ENCODE peak calls at places on chromosomes 1 and 21, in six cellular contexts. U is adrenal gland, M is A549, Y is GM23338, R is cardiac muscle cell, L is IMR-90. A is an unnamed sample. For H3K4me1, the result is how much of the 10 kb centered on the place peaks cover.

GRCh38 chr1:70156529-70157120 is 48.8 kb downstream of the LRRC40 start:
- DNase-seq in U (no peak), M (no peak), Y (no peak), R (no peak), L (peak), A (no peak)

GRCh38 chr1:51472349-51472748 is 46.7 kb downstream of the EPS15 start:
- DNase-seq in U (no peak), M (no peak), Y (no peak), R (no peak), L (peak), A (no peak)

GRCh38 chr1:178881950-178882349 is 11.1 kb upstream of the ANGPTL1 start:
- DNase-seq in U (no peak), M (no peak), Y (no peak), R (no peak), L (no peak), A (no peak)

GRCh38 chr1:33220701-33221384 is 35.4 kb upstream of the ZNF362 start:
- DNase-seq in U (no peak), M (no peak), Y (peak), R (peak), L (no peak), A (no peak)

GRCh38 chr1:203273869-203274602 is 31.3 kb upstream of the BTG2 start:
- DNase-seq in U (peak), M (no peak), Y (peak), R (no peak), L (no peak), A (no peak)

GRCh38 chr1:97190326-97190725 is 468.7 kb downstream of the PTBP2 start:
- DNase-seq in U (no peak), M (no peak), Y (no peak), R (no peak), L (peak), A (no peak)

GRCh38 chr1:149986486-149987296 is 23.8 kb downstream of the OTUD7B start:
- DNase-seq in U (no peak), M (no peak), Y (no peak), R (no peak), L (peak), A (no peak)

GRCh38 chr1:112060266-112060665 is 70.8 kb upstream of the KCND3 start:
- DNase-seq in U (no peak), M (no peak), Y (no peak), R (no peak), L (no peak), A (no peak)

GRCh38 chr1:24868016-24868875 is 61.8 kb downstream of the RUNX3 start:
- DNase-seq in U (no peak), M (no peak), Y (no peak), R (no peak), L (no peak), A (no peak)

GRCh38 chr1:200558866-200559459 is 61.6 kb downstream of the KIF14 start:
- DNase-seq in U (peak), M (peak), Y (peak), R (peak), L (peak), A (no peak)

GRCh38 chr21:36664678-36665022 is 34.3 kb upstream of the SIM2 start:
- DNase-seq in U (no peak), M (no peak), Y (no peak), R (no peak), L (no peak), A (no peak)

GRCh38 chr1:94121411-94121821 is 468 bp upstream of the ABCA4 start:
- DNase-seq in U (no peak), M (no peak), Y (no peak), R (no peak), L (no peak), A (no peak)

GRCh38 chr21:41973861-41974751 is 20.3 kb upstream of the C2CD2 start:
- DNase-seq in U (no peak), M (no peak), Y (peak), R (no peak), L (peak), A (no peak)

GRCh38 chr1:112075566-112075965 is 86.1 kb upstream of the KCND3 start:
- DNase-seq in U (no peak), M (no peak), Y (no peak), R (no peak), L (no peak), A (no peak)

GRCh38 chr1:119327066-119327435 is 41.5 kb upstream of the HAO2 start:
- DNase-seq in U (peak), M (no peak), Y (peak), R (peak), L (no peak), A (no peak)

GRCh38 chr1:232575524-232576040 is 54.4 kb downstream of the SIPA1L2 start:
- DNase-seq in U (no peak), M (no peak), Y (no peak), R (no peak), L (peak), A (no peak)

GRCh38 chr1:173451981-173452380 is 25.2 kb upstream of the PRDX6 start:
- DNase-seq in U (no peak), M (no peak), Y (no peak), R (no peak), L (peak), A (no peak)

GRCh38 chr1:158176399-158176798 is 4.3 kb upstream of the CD1D start:
- DNase-seq in U (no peak), M (no peak), Y (no peak), R (no peak), L (no peak), A (no peak)

GRCh38 chr1:185045793-185046441 is 559 bp downstream of the RNF2 start:
- DNase-seq in U (peak), M (peak), Y (peak), R (peak), L (peak), A (peak)

GRCh38 chr1:2784854-2785630 is 16.5 kb downstream of the TTC34 start:
- DNase-seq in U (no peak), M (no peak), Y (no peak), R (no peak), L (no peak), A (no peak)

GRCh38 chr1:214983126-214983869 is 99.2 kb upstream of the KCNK2 start:
- DNase-seq in U (no peak), M (no peak), Y (no peak), R (no peak), L (peak), A (no peak)

GRCh38 chr1:233627823-233628222 is 13.9 kb downstream of the KCNK1 start:
- DNase-seq in U (no peak), M (no peak), Y (no peak), R (no peak), L (no peak), A (no peak)

GRCh38 chr1:67684526-67685066 is 405 bp upstream of the GADD45A start:
- DNase-seq in U (no peak), M (no peak), Y (no peak), R (peak), L (no peak), A (no peak)

GRCh38 chr1:68049941-68050878 is at the start of gene DIRAS3:
- DNase-seq in U (peak), M (peak), Y (peak), R (peak), L (peak), A (no peak)

GRCh38 chr21:37811711-37812110 is 104.5 kb downstream of the KCNJ6 start:
- DNase-seq in U (no peak), M (no peak), Y (no peak), R (no peak), L (peak), A (no peak)

GRCh38 chr1:32208463-32208862 is 426 bp upstream of the DCDC2B start:
- DNase-seq in U (no peak), M (no peak), Y (no peak), R (no peak), L (no peak), A (no peak)

GRCh38 chr1:920506-920905 is 3.2 kb upstream of the SAMD11 start:
- DNase-seq in U (no peak), M (no peak), Y (no peak), R (no peak), L (no peak), A (no peak)

GRCh38 chr1:78536427-78536826 is 45.7 kb downstream of the PTGFR start:
- DNase-seq in U (no peak), M (no peak), Y (no peak), R (no peak), L (peak), A (no peak)

GRCh38 chr1:163410073-163410522 is 88.3 kb downstream of the NUF2 start:
- DNase-seq in U (no peak), M (peak), Y (peak), R (peak), L (peak), A (peak)

GRCh38 chr1:35555212-35555584 is 2.0 kb downstream of the KIAA0319L start:
- DNase-seq in U (no peak), M (no peak), Y (no peak), R (no peak), L (peak), A (no peak)

GRCh38 chr1:16135501-16135900 is 20.4 kb downstream of the EPHA2 start:
- DNase-seq in U (no peak), M (no peak), Y (no peak), R (no peak), L (no peak), A (no peak)

GRCh38 chr1:934991-935750 is 11.4 kb downstream of the SAMD11 start:
- DNase-seq in U (no peak), M (no peak), Y (no peak), R (no peak), L (no peak), A (no peak)

DNA sequence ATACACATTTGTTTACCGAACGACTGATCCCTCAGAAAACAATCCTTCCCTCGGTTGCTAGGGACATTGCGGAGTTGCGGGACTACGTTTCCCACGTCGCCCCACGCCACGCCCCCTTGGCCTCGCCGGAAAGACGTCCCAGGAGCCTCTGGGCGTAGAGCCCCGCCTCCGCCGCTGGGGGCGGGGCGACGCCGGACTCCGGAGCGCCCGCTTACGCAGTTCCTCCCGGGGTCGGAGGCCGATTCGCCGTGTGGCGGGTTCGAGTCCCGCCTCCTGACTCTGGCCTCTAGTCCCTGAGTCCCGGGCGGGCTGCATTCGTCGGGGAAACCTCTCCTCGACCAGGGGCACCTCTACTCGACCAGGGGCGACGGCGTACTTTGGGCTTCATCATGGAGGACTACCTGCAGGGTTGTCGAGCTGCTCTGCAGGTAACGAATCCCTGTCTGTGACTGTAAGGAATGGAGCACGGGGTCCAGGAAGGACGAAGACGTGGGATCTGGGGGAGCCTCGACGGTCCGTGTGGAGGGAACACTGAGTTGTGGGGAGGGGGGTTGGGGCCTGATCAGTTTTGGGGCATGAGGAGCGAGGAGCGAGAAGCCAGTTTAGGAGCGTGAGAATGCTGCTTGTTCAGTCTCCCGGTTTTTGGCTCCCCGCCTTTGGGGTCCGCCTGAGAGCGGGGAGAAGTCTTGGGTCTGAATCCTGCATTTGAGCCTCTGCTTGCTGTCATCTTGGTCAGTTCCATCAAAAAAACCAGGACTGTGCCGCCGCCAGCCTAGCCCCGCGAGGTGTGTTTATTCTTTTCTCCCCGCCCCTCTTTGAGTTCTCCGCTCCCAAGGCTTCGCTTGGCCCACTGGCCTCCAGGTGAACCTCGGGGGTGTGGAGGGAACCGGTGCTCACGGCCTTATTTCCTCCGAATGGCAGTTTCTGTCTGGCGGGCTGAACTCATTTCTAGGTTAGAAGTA is at the start of gene PRUNE1:
- DNase-seq in U (peak), M (peak), Y (peak), R (peak), L (peak), A (peak)
- H3K4me1 ChIP-seq in U (under half), M (half or more), Y (under half), R (half or more), L (under half), A (half or more)

GRCh38 chr1:155037851-155038441 is 4.3 kb downstream of the DCST1 start:
- DNase-seq in U (no peak), M (no peak), Y (no peak), R (no peak), L (no peak), A (no peak)
- H3K27ac ChIP-seq in U (no peak), M (peak), Y (no peak), R (no peak), L (no peak), A (no peak)

GRCh38 chr1:64963466-64963865 is 2.9 kb downstream of the JAK1 start:
- DNase-seq in U (no peak), M (no peak), Y (no peak), R (no peak), L (no peak), A (no peak)

GRCh38 chr1:64961923-64962322 is 4.4 kb downstream of the JAK1 start:
- DNase-seq in U (no peak), M (no peak), Y (no peak), R (no peak), L (no peak), A (no peak)

GRCh38 chr1:64959973-64960372 is 6.4 kb downstream of the JAK1 start:
- DNase-seq in U (peak), M (no peak), Y (no peak), R (no peak), L (no peak), A (no peak)

GRCh38 chr1:64962447-64962846 is 3.9 kb downstream of the JAK1 start:
- DNase-seq in U (no peak), M (no peak), Y (no peak), R (no peak), L (no peak), A (peak)

DNA sequence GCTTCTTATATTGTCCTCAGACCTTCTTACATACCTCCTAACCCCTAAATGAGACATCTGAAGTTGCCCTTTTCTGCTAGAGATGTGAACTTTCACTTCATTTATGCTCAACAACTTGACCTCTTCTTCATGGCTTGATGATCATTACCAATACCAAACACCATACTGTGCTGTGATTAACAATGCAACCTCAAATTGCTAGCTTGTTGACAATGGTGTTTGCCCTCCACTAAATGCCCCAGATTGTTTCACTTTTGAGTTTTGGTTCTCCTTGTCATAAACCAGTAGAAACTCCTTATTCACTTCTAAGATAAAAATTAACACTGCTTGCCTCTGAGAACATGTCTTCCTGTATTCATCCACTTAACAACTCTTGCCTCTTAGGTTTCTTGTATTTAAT is 5.6 kb downstream of the JAK1 start:
- DNase-seq in U (no peak), M (no peak), Y (no peak), R (no peak), L (no peak), A (no peak)
- H3K4me1 ChIP-seq in U (under half), M (half or more), Y (under half), R (under half), L (under half), A (half or more)

DNA sequence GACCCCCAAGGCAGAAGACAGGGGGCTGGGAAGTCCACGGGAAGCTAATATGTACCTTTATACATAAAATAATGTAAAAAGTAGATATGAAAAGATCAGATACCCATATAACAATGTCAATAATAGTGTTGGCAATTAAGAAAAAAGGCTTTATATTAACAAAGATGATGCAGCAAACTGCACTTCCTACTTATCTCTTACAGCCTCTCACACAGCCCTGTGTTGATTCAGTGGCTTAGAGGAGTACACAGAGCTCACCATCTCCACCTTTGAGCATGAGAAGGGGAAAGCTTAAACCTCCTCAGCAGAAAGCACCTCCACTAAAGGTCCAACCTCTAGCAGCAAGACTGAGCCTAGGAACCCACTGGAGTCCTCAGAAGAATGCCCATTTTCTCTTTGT is 7.2 kb upstream of the VSIG8 start:
- DNase-seq in U (no peak), M (no peak), Y (no peak), R (no peak), L (no peak), A (no peak)
- H3K27ac ChIP-seq in U (no peak), M (no peak), Y (no peak), R (no peak), L (no peak), A (no peak)

DNA sequence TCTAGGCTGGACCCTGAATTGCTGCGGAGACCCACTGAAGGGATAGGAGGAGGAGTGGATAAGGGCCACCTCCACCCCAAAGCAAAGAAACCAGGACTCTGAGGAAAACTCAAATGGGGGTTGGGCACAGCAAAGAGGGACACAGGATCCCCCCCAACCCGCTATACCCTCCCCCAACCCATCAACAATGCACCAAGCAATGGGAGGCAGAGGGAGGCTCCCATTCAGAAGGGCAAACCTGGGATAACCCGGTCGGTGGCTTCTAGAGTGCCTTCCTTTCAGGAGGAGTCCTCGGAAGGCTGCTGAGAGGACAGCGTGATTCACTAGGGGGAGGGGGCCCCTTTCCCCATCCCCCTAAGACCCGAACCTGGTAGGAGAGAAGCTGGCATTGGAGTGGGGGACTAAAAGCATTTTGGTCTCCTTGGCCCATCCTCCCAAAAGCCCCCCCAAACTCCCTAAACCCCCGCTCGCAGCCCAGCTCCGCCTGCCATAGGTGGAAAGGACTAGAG is 1.3 kb downstream of the MEF2D start:
- DNase-seq in U (no peak), M (no peak), Y (peak), R (no peak), L (no peak), A (no peak)
- H3K4me1 ChIP-seq in U (half or more), M (half or more), Y (half or more), R (half or more), L (under half), A (half or more)

DNA sequence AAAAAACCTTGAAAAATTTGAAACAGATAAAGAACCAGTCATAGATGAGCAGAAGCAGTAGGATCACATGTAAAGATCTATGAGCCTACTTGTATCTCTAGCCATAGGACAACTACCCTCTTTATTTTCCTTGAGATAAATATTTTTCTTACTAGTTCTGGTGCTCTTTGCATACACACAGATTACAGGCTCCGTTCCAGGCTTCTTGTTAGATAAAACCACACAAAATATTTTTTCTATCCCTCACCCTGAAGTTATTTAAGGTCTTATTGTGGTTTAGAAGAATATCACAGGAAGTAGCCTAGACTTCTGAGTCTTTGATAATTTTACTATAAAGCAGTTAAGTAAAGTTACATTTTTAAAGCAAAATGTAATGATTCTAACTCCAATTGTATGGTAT is 512.2 kb downstream of the NEGR1 start:
- DNase-seq in U (no peak), M (no peak), Y (no peak), R (no peak), L (peak), A (no peak)
- H3K27ac ChIP-seq in U (no peak), M (no peak), Y (no peak), R (no peak), L (no peak), A (no peak)

DNA sequence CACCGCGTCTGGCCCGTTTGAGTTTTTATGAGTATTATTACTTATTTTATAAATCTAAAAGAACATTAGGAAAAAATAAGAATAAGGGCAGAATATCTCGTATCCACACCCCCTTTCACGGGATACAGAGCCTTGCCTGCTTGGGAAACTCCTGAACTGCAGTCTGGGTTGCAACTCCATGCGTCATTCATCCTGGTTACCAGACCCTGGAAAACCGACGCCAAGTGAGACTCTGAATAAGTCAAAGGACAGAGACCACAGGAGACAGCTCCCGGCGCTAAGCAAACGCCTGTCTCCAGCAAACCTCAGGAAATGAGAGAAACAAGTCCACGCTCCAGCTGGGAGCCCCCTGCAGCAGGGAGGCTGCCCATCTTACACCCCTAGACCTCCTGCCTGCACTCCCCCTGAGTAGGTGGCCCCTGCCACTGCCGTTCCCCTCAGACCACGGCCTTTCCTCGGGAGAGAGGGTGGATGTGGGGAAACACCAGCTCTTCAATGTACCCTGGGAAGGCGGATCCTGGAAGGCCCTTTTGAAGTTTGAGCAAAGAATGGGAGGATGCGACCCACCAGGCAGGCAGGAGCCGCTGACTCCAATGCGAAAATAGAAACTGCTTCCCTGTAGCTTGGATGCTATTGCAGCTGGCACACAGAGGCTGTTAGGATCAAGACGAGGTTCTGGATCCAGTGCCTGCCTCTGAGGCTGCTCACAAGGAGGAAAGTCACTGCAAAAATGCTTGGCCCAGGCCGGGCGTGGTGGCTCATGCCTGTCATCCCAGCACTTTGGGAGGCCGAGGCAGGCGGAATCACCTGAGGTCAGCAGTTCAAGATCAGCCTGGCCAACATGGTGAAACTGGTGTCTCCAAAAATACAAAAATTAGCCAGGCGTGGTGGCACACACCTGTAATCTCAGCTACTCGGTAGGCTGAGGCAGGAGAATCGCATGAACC is 37.7 kb upstream of the GPR157 start:
- DNase-seq in U (no peak), M (no peak), Y (no peak), R (no peak), L (peak), A (no peak)
- H3K4me1 ChIP-seq in U (under half), M (under half), Y (under half), R (under half), L (under half), A (under half)